ENCODE peak calls at places on chromosomes 5 and 9, in nine cellular contexts. F is EL; O is T follicular helper cell; X is GM23248; V is Ammon's horn; I is prostate gland; G is PC-3; N is kidney epithelial cell; S is activated CD4-positive, alpha-beta T cell treated with anti-CD3 and anti-CD28 coated beads, Interleukin-2, amount 50 U/mL, for 24 hours. B is an unnamed sample.

GRCh38 chr9:117414906-117415583 is at the start of gene ASTN2:
- DNase-seq in F (no peak), O (no peak), X (no peak), V (peak), I (peak), G (no peak), N (no peak), S (no peak), B (peak)

GRCh38 chr9:36091028-36091953 is 45.2 kb upstream of the GLIPR2 start:
- DNase-seq in F (peak), O (no peak), X (peak), V (no peak), I (peak), G (peak), N (peak), S (no peak), B (no peak)

GRCh38 chr5:179854356-179854755 is 4.3 kb downstream of the MRNIP start:
- DNase-seq in F (no peak), O (no peak), X (no peak), V (no peak), I (no peak), G (no peak), N (no peak), S (no peak), B (no peak)

GRCh38 chr5:175895701-175896102 is 24.3 kb downstream of the CPLX2 start:
- DNase-seq in F (no peak), O (peak), X (no peak), V (no peak), I (no peak), G (no peak), N (no peak), S (no peak), B (no peak)

GRCh38 chr9:135937521-135938489 is 23.4 kb downstream of the UBAC1 start:
- DNase-seq in F (no peak), O (no peak), X (no peak), V (no peak), I (no peak), G (no peak), N (no peak), S (no peak), B (no peak)

GRCh38 chr5:94470802-94471201 is 147.6 kb downstream of the KIAA0825 start:
- DNase-seq in F (no peak), O (no peak), X (no peak), V (no peak), I (no peak), G (no peak), N (no peak), S (no peak), B (no peak)

GRCh38 chr5:14831006-14831338 is 40.6 kb downstream of the ANKH start:
- DNase-seq in F (no peak), O (no peak), X (no peak), V (no peak), I (no peak), G (no peak), N (no peak), S (no peak), B (no peak)

GRCh38 chr5:138282918-138283742 is 8.7 kb upstream of the GFRA3 start:
- DNase-seq in F (peak), O (no peak), X (peak), V (peak), I (peak), G (peak), N (peak), S (no peak), B (peak)

GRCh38 chr9:27537027-27537435 is 7.4 kb upstream of the MOB3B start:
- DNase-seq in F (no peak), O (no peak), X (no peak), V (no peak), I (no peak), G (no peak), N (no peak), S (no peak), B (no peak)

GRCh38 chr5:15346738-15347137 is 153.2 kb upstream of the FBXL7 start:
- DNase-seq in F (no peak), O (no peak), X (no peak), V (no peak), I (no peak), G (no peak), N (no peak), S (no peak), B (no peak)

GRCh38 chr5:42228279-42228678 is 195.0 kb upstream of the GHR start:
- DNase-seq in F (no peak), O (no peak), X (no peak), V (no peak), I (no peak), G (peak), N (no peak), S (no peak), B (no peak)

GRCh38 chr9:87194471-87194870 is 247.2 kb upstream of the GAS1 start:
- DNase-seq in F (peak), O (no peak), X (peak), V (no peak), I (no peak), G (no peak), N (peak), S (no peak), B (no peak)

GRCh38 chr5:103434057-103434456 is 128.5 kb downstream of the NUDT12 start:
- DNase-seq in F (no peak), O (no peak), X (no peak), V (no peak), I (no peak), G (no peak), N (no peak), S (no peak), B (no peak)

GRCh38 chr5:14180437-14180836 is 37.3 kb downstream of the TRIO start:
- DNase-seq in F (peak), O (no peak), X (no peak), V (no peak), I (no peak), G (no peak), N (no peak), S (no peak), B (no peak)

GRCh38 chr9:128454991-128455390 is 815 bp upstream of the ODF2 start:
- DNase-seq in F (no peak), O (no peak), X (no peak), V (no peak), I (no peak), G (no peak), N (no peak), S (no peak), B (no peak)

GRCh38 chr9:115850548-115851304 is 302.9 kb upstream of the PAPPA start:
- DNase-seq in F (peak), O (no peak), X (peak), V (no peak), I (no peak), G (peak), N (no peak), S (no peak), B (no peak)

GRCh38 chr5:131671409-131671808 is 36.4 kb upstream of the RAPGEF6 start:
- DNase-seq in F (no peak), O (no peak), X (peak), V (no peak), I (no peak), G (no peak), N (no peak), S (no peak), B (no peak)

B was measured in amygdala.